ENCODE peak calls at places on chromosomes 7 and 10, in five cellular contexts. L is GM12878, W is HepG2, A is NT2/D1, E is H1. K is an unnamed sample.

GRCh38 chr10:112979927-112980326 is 29.9 kb downstream of the TCF7L2 start:
- DNase-seq in L (no peak), W (no peak), A (no peak), E (no peak), K (no peak)

GRCh38 chr7:153398370-153398769 is 638.8 kb downstream of the ACTR3B start:
- DNase-seq in L (no peak), W (no peak), A (no peak), E (no peak), K (no peak)

GRCh38 chr7:6658618-6659345 is 21.7 kb downstream of the ZNF316 start:
- DNase-seq in L (no peak), W (no peak), A (no peak), E (no peak), K (no peak)

GRCh38 chr10:130491698-130492050 is 355.5 kb downstream of the GLRX3 start:
- DNase-seq in L (no peak), W (no peak), A (no peak), E (no peak), K (no peak)

GRCh38 chr10:84353052-84353803 is 24.8 kb downstream of the CCSER2 start:
- DNase-seq in L (no peak), W (no peak), A (no peak), E (no peak), K (no peak)

GRCh38 chr7:33926535-33926934 is 21.2 kb downstream of the BMPER start:
- DNase-seq in L (no peak), W (no peak), A (no peak), E (no peak), K (no peak)

GRCh38 chr10:88792656-88793055 is 9.9 kb upstream of the LIPM start:
- DNase-seq in L (peak), W (no peak), A (no peak), E (no peak), K (no peak)

GRCh38 chr7:15407910-15408309 is 153.9 kb downstream of the AGMO start:
- DNase-seq in L (no peak), W (no peak), A (no peak), E (no peak), K (no peak)

GRCh38 chr7:8168336-8168735 is 93.6 kb downstream of the ICA1 start:
- DNase-seq in L (no peak), W (no peak), A (no peak), E (no peak), K (no peak)

GRCh38 chr7:128201690-128202085 is 39.4 kb upstream of the LEP start:
- DNase-seq in L (no peak), W (no peak), A (no peak), E (no peak), K (no peak)

GRCh38 chr10:132446661-132447445 is 49.9 kb downstream of the PWWP2B start:
- DNase-seq in L (peak), W (peak), A (no peak), E (no peak), K (no peak)

GRCh38 chr7:123972045-123972444 is 47.0 kb downstream of the SPAM1 start:
- DNase-seq in L (no peak), W (no peak), A (no peak), E (no peak), K (no peak)

GRCh38 chr7:123961731-123962130 is 36.7 kb downstream of the SPAM1 start:
- DNase-seq in L (no peak), W (no peak), A (no peak), E (no peak), K (no peak)

DNA sequence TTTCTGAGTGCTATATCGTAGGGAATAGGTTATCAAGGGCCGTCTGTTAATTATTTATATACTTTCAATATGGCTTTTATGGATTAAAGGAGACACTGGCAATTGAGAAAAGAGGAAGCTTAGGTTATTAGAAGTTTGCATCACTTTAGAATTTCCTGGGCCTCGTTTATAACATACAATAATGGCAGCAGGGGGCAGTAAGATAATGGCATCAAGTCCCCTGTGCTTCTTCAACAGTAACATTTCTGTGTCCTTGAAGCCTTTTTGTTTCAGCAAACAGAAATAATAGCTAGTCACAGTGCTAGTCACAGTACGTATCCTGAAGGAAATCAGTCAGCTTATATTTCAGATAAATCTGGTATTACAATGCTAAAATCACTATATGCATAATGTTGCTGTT is 41.9 kb downstream of the SPAM1 start:
- DNase-seq in L (no peak), W (no peak), A (no peak), E (no peak), K (no peak)
- TF ChIP-seq SUZ12 in L (no peak), W (no peak), A (no peak), E (no peak), K (no peak)

GRCh38 chr7:22561895-22562593 is 62.1 kb upstream of the STEAP1B start:
- DNase-seq in L (no peak), W (no peak), A (no peak), E (peak), K (no peak)

GRCh38 chr7:22559829-22560489 is 60.0 kb upstream of the STEAP1B start:
- DNase-seq in L (no peak), W (peak), A (peak), E (peak), K (peak)

GRCh38 chr7:22563621-22564241 is 63.7 kb upstream of the STEAP1B start:
- DNase-seq in L (no peak), W (no peak), A (no peak), E (no peak), K (no peak)

GRCh38 chr7:22563115-22563514 is 63.1 kb upstream of the STEAP1B start:
- DNase-seq in L (no peak), W (no peak), A (no peak), E (no peak), K (no peak)

GRCh38 chr7:22561356-22561755 is 61.4 kb upstream of the STEAP1B start:
- DNase-seq in L (no peak), W (peak), A (peak), E (peak), K (no peak)
- TF ChIP-seq SUZ12 in L (no peak), W (no peak), A (no peak), E (no peak), K (no peak)

DNA sequence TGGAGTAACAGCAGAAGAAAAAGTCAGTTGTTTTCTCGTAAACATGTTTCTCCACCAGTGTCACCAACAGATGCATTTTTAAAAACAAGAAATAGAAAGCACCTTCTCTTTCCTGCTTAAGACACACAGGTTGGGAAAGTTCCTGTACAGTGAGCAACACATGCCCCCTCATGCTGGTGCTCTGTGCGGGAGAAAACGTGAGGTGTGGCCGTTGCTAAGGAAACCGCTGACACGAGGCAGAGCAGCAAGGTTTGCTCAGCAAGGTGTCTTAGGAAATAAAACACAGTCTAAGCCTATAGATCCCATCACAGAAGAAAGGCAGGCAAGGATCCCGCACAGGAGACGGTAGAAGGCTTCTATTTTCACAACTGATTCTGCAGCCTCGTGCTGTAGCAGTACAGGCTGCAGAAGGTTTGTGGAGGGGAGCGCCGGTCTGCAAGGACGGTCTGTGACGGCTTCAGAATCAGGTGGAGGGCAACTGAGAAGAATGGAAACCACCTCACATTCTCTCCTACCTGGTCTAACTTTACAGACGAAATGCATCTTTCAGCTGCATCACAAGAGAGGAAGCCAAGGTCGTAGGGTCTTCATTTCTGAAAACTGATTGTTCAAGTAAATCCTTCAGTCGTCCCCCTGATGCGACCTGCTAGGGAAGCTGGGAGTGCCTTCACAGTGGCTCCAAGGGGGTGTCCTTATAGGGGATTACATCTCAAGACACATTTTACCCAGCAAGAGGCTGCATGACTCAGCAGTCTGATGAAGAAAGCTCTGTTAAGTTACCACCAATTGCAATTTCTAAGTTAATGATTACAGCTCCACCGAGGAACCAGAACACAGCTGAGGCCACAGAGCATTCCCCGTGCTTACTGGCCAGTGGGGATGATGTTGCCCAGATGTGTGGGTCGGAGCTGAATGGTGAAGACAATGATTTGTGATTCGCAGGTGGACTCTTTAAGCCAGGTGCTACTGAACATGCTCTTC is 150.7 kb upstream of the KLF14 start:
- DNase-seq in L (no peak), W (peak), A (no peak), E (peak), K (no peak)
- TF ChIP-seq SUZ12 in L (no peak), W (no peak), A (no peak), E (no peak), K (no peak)

GRCh38 chr10:54797636-54798395 is 3.2 kb downstream of the PCDH15 start:
- DNase-seq in L (no peak), W (no peak), A (no peak), E (no peak), K (no peak)

GRCh38 chr10:54796876-54797275 is 4.2 kb downstream of the PCDH15 start:
- DNase-seq in L (no peak), W (no peak), A (no peak), E (no peak), K (no peak)

GRCh38 chr10:54799491-54799890 is 1.5 kb downstream of the PCDH15 start:
- DNase-seq in L (no peak), W (no peak), A (no peak), E (no peak), K (no peak)

DNA sequence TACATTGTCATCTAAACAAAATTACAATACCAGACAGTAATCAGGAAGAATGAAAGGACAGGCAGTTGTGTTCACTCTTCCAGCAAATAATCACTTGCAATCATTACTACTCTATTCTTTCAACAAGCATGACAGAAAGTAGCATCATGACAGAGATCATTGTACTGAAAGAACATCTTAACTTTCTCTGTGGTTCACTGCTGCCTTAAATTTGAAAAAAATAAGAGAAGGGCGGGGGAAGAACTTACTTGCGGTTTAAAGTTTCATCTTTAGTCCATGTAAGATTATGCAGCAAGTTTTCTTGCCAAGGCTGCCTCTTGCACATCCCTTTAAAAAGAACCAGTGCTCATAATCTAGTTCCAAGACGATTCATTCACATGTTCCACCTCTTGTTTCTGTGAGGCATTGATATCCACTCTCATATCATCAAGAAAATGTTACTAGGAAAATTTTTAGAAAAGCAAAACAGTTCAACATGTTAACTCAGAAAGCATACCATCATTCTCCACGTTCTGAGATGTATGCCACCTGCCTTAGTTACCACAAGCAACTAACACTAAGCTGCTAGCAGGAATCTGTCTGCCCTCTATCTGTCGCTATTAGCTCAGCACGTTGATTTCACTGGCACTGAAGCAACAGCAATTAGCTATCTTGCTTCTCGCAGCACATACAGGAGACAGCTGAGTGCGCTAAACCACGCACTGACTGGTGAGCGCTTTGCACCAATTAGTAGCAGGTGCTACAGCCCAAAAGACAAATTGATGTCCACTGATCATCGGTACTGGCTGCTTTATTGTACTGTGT is at the start of gene PCDH15:
- DNase-seq in L (peak), W (peak), A (peak), E (peak), K (peak)
- TF ChIP-seq SUZ12 in L (no peak), W (no peak), A (no peak), E (no peak), K (no peak)